ENCODE peak calls at places on chromosome 18, in seven cellular contexts. I is SK-N-SH, V is H1, X is HCT116, N is K562, O is GM12878, B is HepG2. A is an unnamed sample.

GRCh38 chr18:76997951-76998808 is 134.4 kb downstream of the MBP start:
- DNase-seq in X (no peak), V (no peak), N (no peak), I (no peak), O (no peak), B (no peak), A (no peak)

GRCh38 chr18:67475673-67476072 is 40.8 kb downstream of the DSEL start:
- DNase-seq in X (no peak), N (no peak), I (no peak), O (no peak), B (no peak), V (no peak), A (no peak)

GRCh38 chr18:38006541-38006940 is 440.9 kb upstream of the CELF4 start:
- DNase-seq in B (no peak), V (no peak), O (no peak), I (no peak), X (no peak), N (no peak), A (no peak)

GRCh38 chr18:8969639-8970378 is 132.7 kb upstream of the NDUFV2 start:
- DNase-seq in O (no peak), X (no peak), V (no peak), N (no peak), B (no peak), I (no peak), A (no peak)

GRCh38 chr18:77131100-77131651 is 1.4 kb downstream of the MBP start:
- DNase-seq in X (no peak), B (no peak), O (no peak), V (no peak), I (no peak), N (no peak), A (peak; percentile 42)

GRCh38 chr18:70195852-70196434 is 9.5 kb downstream of the RTTN start:
- DNase-seq in B (peak; percentile 35), I (peak; percentile 54), N (peak; percentile 12), O (no peak), X (no peak), V (no peak), A (peak; percentile 58)

GRCh38 chr18:66838340-66838987 is 234.6 kb upstream of the CDH19 start:
- DNase-seq in B (no peak), I (no peak), X (no peak), V (no peak), O (no peak), N (no peak), A (no peak)

GRCh38 chr18:37565985-37566478 is 434 bp upstream of the CELF4 start:
- DNase-seq in V (peak; percentile 83), I (peak; percentile 95), B (no peak), X (no peak), O (no peak), N (peak; percentile 17), A (peak; percentile 77)

GRCh38 chr18:10111944-10112343 is 198.1 kb downstream of the VAPA start:
- DNase-seq in O (no peak), X (no peak), B (no peak), N (no peak), I (no peak), V (no peak), A (no peak)

GRCh38 chr18:10754128-10754527 is 228.3 kb downstream of the NAPG start:
- DNase-seq in V (no peak), I (no peak), O (no peak), X (no peak), N (no peak), B (no peak), A (no peak)

DNA sequence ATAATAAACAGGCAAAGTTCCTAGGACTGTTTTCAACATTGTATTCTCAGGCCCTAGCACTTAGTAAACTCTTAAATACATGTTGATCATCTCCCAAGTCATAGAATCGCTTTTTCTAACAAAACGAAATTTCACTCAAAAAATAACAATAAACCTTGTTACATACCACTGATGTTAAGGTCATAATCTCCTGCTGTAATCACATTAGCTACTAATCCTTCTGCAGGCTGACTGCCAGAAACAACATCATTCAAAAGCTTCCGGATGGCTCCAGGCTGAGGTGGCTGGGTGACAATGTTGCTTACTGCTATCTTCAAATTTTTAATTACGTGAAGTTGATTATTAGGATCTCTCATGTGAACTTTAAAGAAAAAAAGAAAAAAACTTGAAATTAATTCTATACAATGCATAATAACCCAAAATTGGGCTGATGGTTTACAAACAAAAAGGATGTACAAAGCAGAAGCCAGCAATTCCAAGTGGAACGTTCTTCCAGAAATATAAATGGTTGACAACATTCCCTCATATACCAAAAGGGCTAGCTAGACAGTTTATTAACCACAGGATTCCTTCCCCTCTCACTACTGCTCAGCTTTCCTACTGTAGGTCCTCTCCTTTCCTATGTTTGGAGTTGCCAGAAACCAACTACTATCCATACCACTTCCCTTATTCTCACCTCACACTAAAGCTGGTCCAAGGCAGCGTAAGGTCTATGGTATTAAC is 11.6 kb downstream of the TRAPPC8 start:
- DNase-seq in I (peak; percentile 72), B (no peak), V (no peak), X (no peak), O (no peak), N (no peak), A (no peak)
- H4K20me1 ChIP-seq in I (peaks cover 52% of the 10 kb centered on the region), B (no peaks in the 10 kb centered on the region), V (peaks cover 2% of the 10 kb centered on the region), X (peaks cover 4% of the 10 kb centered on the region), O (no peaks in the 10 kb centered on the region), N (no peaks in the 10 kb centered on the region), A (peaks cover 11% of the 10 kb centered on the region)

GRCh38 chr18:54807303-54807702 is 21.0 kb upstream of the RAB27B start:
- DNase-seq in X (no peak), I (no peak), V (no peak), O (no peak), B (no peak), N (no peak), A (no peak)

GRCh38 chr18:54806526-54806925 is 21.8 kb upstream of the RAB27B start:
- DNase-seq in I (no peak), B (no peak), O (no peak), V (no peak), N (no peak), X (no peak), A (no peak)

GRCh38 chr18:54802686-54803395 is 25.4 kb upstream of the RAB27B start:
- DNase-seq in B (no peak), O (no peak), V (no peak), N (no peak), X (no peak), I (no peak), A (no peak)

GRCh38 chr18:54802178-54802577 is 26.1 kb upstream of the RAB27B start:
- DNase-seq in B (peak; percentile 3), I (no peak), O (no peak), N (no peak), V (no peak), X (no peak), A (no peak)

GRCh38 chr18:54805571-54806334 is 22.5 kb upstream of the RAB27B start:
- DNase-seq in B (peak; percentile 2), N (peak; percentile 5), X (no peak), O (no peak), I (peak; percentile 62), V (no peak), A (no peak)
- TF ChIP-seq POLR2AphosphoS5 in B (no peak), N (no peak), X (no peak), O (no peak), I (peak; percentile 85), V (no peak), A (no peak)

DNA sequence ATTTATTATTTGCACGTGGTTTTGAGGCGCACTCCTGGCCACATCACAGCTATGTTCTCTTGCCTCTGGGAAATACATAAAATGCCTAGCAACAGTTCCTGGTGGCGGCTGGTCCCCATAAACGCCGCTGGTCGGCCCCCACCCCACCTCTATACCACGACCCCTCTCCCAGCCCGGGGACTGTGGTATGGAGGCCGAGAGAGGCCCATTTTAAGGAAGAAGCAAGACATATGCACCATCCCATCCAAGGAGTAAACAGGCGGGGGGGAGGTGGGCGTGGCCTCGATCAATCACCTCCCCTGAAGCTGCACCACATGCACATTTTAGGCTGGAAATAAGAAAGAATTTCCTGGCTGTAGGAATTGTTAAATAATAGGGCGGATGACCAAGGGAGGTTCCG is 82.6 kb downstream of the BCL2 start:
- DNase-seq in V (no peak), B (no peak), X (no peak), O (no peak), N (no peak), I (no peak), A (peak; percentile 19)
- H3K4me3 ChIP-seq in V (no peak overlapping the region), B (no peak overlapping the region), X (no peak overlapping the region), O (no peak overlapping the region), N (no peak overlapping the region), I (no peak overlapping the region), A (no peak overlapping the region)

GRCh38 chr18:55448390-55448789 is 139.6 kb downstream of the TCF4 start:
- DNase-seq in N (no peak), V (no peak), B (no peak), X (no peak), I (no peak), O (no peak), A (no peak)
- H4K20me1 ChIP-seq in N (no peaks in the 10 kb centered on the region), V (peaks cover 2% of the 10 kb centered on the region), B (no peaks in the 10 kb centered on the region), X (no peaks in the 10 kb centered on the region), I (no peaks in the 10 kb centered on the region), O (no peaks in the 10 kb centered on the region), A (peaks cover 3% of the 10 kb centered on the region)

GRCh38 chr18:40314199-40314598 is 1640.8 kb upstream of the PIK3C3 start:
- DNase-seq in V (no peak), B (no peak), N (no peak), X (no peak), O (no peak), I (no peak), A (no peak)

GRCh38 chr18:40313030-40313642 is 1641.9 kb upstream of the PIK3C3 start:
- DNase-seq in O (no peak), I (no peak), B (no peak), V (no peak), N (no peak), X (no peak), A (no peak)
- TF ChIP-seq POLR2AphosphoS5 in O (no peak), I (no peak), B (no peak), V (no peak), N (no peak), X (no peak), A (no peak)

GRCh38 chr18:3528251-3528650 is 78.3 kb downstream of the TGIF1 start:
- DNase-seq in X (no peak), O (no peak), I (no peak), V (no peak), N (no peak), B (no peak), A (no peak)

GRCh38 chr18:3526421-3527354 is 76.7 kb downstream of the TGIF1 start:
- DNase-seq in B (peak; percentile 77), N (peak; percentile 68), O (peak; percentile 35), I (peak; percentile 29), X (no peak), V (no peak), A (peak; percentile 79)

GRCh38 chr18:3529077-3529476 is 79.1 kb downstream of the TGIF1 start:
- DNase-seq in V (no peak), N (no peak), X (no peak), B (no peak), O (no peak), I (no peak), A (no peak)

GRCh38 chr18:3524706-3525105 is 74.7 kb downstream of the TGIF1 start:
- DNase-seq in O (no peak), V (no peak), I (no peak), B (no peak), X (no peak), N (no peak), A (no peak)

GRCh38 chr18:3525870-3526420 is 76.0 kb downstream of the TGIF1 start:
- DNase-seq in N (peak; percentile 43), O (peak; percentile 65), I (no peak), B (no peak), X (no peak), V (no peak), A (no peak)
- H3K4me3 ChIP-seq in N (no peak overlapping the region), O (peak overlapping the region; percentile 16), I (no peak overlapping the region), B (no peak overlapping the region), X (no peak overlapping the region), V (no peak overlapping the region), A (no peak overlapping the region)

GRCh38 chr18:62611395-62612241 is 88.8 kb downstream of the ZCCHC2 start:
- DNase-seq in N (peak; percentile 32), B (no peak), O (no peak), I (no peak), V (peak; percentile 60), X (no peak), A (peak; percentile 42)
- H4K20me1 ChIP-seq in N (no peaks in the 10 kb centered on the region), B (no peaks in the 10 kb centered on the region), O (no peaks in the 10 kb centered on the region), I (no peaks in the 10 kb centered on the region), V (no peaks in the 10 kb centered on the region), X (no peaks in the 10 kb centered on the region), A (no peaks in the 10 kb centered on the region)

A was measured in GM23338.